ENCODE peak calls at places on chromosomes 1 and 21, in six cellular contexts. D is left ventricle myocardium inferior; W is GDM1; T is NCI-H1092; Y is activated naive CD8-positive, alpha-beta T cell treated with anti-CD3 and anti-CD28 coated beads for 36 hours; V is NCI-H1417. E is an unnamed sample.

GRCh38 chr1:156177918-156178654 is 15.8 kb upstream of the SLC25A44 start:
- DNase-seq in D (no peak), W (no peak), T (no peak), Y (no peak), V (no peak), E (peak)

GRCh38 chr1:172902861-172903381 is 147.8 kb downstream of the TNFSF18 start:
- DNase-seq in D (no peak), W (no peak), T (no peak), Y (no peak), V (no peak), E (no peak)

GRCh38 chr1:235758931-235759330 is 107.8 kb downstream of the LYST start:
- DNase-seq in D (no peak), W (no peak), T (peak), Y (no peak), V (peak), E (no peak)

GRCh38 chr21:46457801-46458314 is 833 bp upstream of the DIP2A start:
- DNase-seq in D (peak), W (peak), T (peak), Y (peak), V (no peak), E (peak)

GRCh38 chr21:44845418-44846200 is 27.7 kb upstream of the SUMO3 start:
- DNase-seq in D (peak), W (peak), T (no peak), Y (peak), V (no peak), E (peak)

GRCh38 chr1:64983110-64983509 is 16.8 kb upstream of the JAK1 start:
- DNase-seq in D (no peak), W (no peak), T (no peak), Y (no peak), V (peak), E (no peak)

GRCh38 chr1:145695781-145696629 is 11.2 kb downstream of the PDZK1 start:
- DNase-seq in D (no peak), W (no peak), T (no peak), Y (no peak), V (peak), E (peak)

GRCh38 chr1:212525479-212526110 is 83.0 kb upstream of the ATF3 start:
- DNase-seq in D (peak), W (no peak), T (no peak), Y (no peak), V (no peak), E (no peak)

GRCh38 chr1:153389394-153389793 is 1.5 kb downstream of the S100A8 start:
- DNase-seq in D (no peak), W (no peak), T (no peak), Y (no peak), V (no peak), E (no peak)

GRCh38 chr1:182415789-182416188 is 15.3 kb upstream of the TEDDM1 start:
- DNase-seq in D (no peak), W (no peak), T (no peak), Y (no peak), V (no peak), E (no peak)

GRCh38 chr1:23543707-23544443 is 12.8 kb upstream of the E2F2 start:
- DNase-seq in D (no peak), W (no peak), T (no peak), Y (no peak), V (no peak), E (no peak)

GRCh38 chr1:47659141-47659540 is 221.3 kb downstream of the FOXD2 start:
- DNase-seq in D (no peak), W (no peak), T (no peak), Y (no peak), V (peak), E (no peak)

GRCh38 chr1:239884776-239885175 is 206.9 kb upstream of the FMN2 start:
- DNase-seq in D (no peak), W (no peak), T (no peak), Y (no peak), V (no peak), E (no peak)

GRCh38 chr1:38217316-38217715 is 170.7 kb upstream of the POU3F1 start:
- DNase-seq in D (peak), W (no peak), T (no peak), Y (no peak), V (no peak), E (no peak)

GRCh38 chr1:154329551-154330131 is 4.3 kb downstream of the ATP8B2 start:
- DNase-seq in D (no peak), W (no peak), T (no peak), Y (peak), V (no peak), E (no peak)

GRCh38 chr1:18243503-18244175 is 136.0 kb downstream of the IGSF21 start:
- DNase-seq in D (no peak), W (no peak), T (no peak), Y (no peak), V (no peak), E (no peak)

GRCh38 chr21:40902299-40902698 is 55.3 kb upstream of the DSCAM start:
- DNase-seq in D (no peak), W (no peak), T (peak), Y (no peak), V (peak), E (no peak)

GRCh38 chr21:27363719-27364479 is 397.0 kb upstream of the ADAMTS5 start:
- DNase-seq in D (no peak), W (no peak), T (no peak), Y (no peak), V (no peak), E (no peak)

GRCh38 chr1:56139786-56140185 is 439.6 kb downstream of the PLPP3 start:
- DNase-seq in D (no peak), W (no peak), T (no peak), Y (no peak), V (no peak), E (no peak)

GRCh38 chr1:37478890-37479254 is 4.5 kb downstream of the ZC3H12A start:
- DNase-seq in D (no peak), W (no peak), T (no peak), Y (peak), V (no peak), E (peak)

GRCh38 chr1:153532161-153532560 is 3.6 kb downstream of the S100A6 start:
- DNase-seq in D (no peak), W (peak), T (no peak), Y (peak), V (peak), E (no peak)

GRCh38 chr1:172298146-172298545 is 122.3 kb upstream of the C1orf105 start:
- DNase-seq in D (no peak), W (no peak), T (no peak), Y (no peak), V (no peak), E (no peak)

GRCh38 chr1:184160236-184160635 is 108.7 kb downstream of the TSEN15 start:
- DNase-seq in D (no peak), W (no peak), T (no peak), Y (no peak), V (no peak), E (no peak)

GRCh38 chr1:94020764-94021579 is 100.0 kb downstream of the ABCA4 start:
- DNase-seq in D (no peak), W (no peak), T (no peak), Y (no peak), V (no peak), E (no peak)

GRCh38 chr1:159900086-159900680 is at the start of gene CFAP45:
- DNase-seq in D (peak), W (no peak), T (peak), Y (peak), V (peak), E (no peak)

GRCh38 chr1:109151146-109151545 is 37.2 kb downstream of the ELAPOR1 start:
- DNase-seq in D (peak), W (no peak), T (no peak), Y (no peak), V (peak), E (no peak)

GRCh38 chr1:31700468-31701136 is 3.2 kb downstream of the COL16A1 start:
- DNase-seq in D (no peak), W (no peak), T (no peak), Y (no peak), V (peak), E (no peak)

GRCh38 chr1:213287987-213288386 is 236.9 kb downstream of the RPS6KC1 start:
- DNase-seq in D (no peak), W (no peak), T (no peak), Y (no peak), V (no peak), E (no peak)

GRCh38 chr1:156498447-156499193 is 2.0 kb downstream of the MEF2D start:
- DNase-seq in D (peak), W (no peak), T (no peak), Y (no peak), V (no peak), E (no peak)

GRCh38 chr1:15749399-15750291 is 7.3 kb downstream of the TMEM82 start:
- DNase-seq in D (no peak), W (no peak), T (no peak), Y (no peak), V (no peak), E (no peak)

GRCh38 chr1:27116210-27116609 is 38.7 kb downstream of the SLC9A1 start:
- DNase-seq in D (peak), W (no peak), T (no peak), Y (no peak), V (no peak), E (no peak)

GRCh38 chr1:180252638-180253536 is 22.8 kb downstream of the LHX4 start:
- DNase-seq in D (peak), W (peak), T (peak), Y (peak), V (peak), E (peak)

GRCh38 chr21:45640001-45640887 is 3.3 kb upstream of the PCBP3 start:
- DNase-seq in D (no peak), W (no peak), T (no peak), Y (no peak), V (no peak), E (peak)

GRCh38 chr1:24047101-24047459 is 64.9 kb downstream of the MYOM3 start:
- DNase-seq in D (peak), W (no peak), T (no peak), Y (no peak), V (no peak), E (no peak)

E was measured in KBM-7.